ENCODE peak calls at places on chromosomes 16 and 17, in eight cellular contexts. A is GM18507; K is NCI-H1417; D is activated CD4-positive, alpha-beta memory T cell treated with anti-CD3 and anti-CD28 coated beads for 36 hours; W is neural progenitor cell; N is activated CD4-positive, alpha-beta T cell treated with anti-CD3 and anti-CD28 coated beads for 24 hours; O is ecto neural progenitor cell; M is amygdala. P is an unnamed sample.

GRCh38 chr17:66537518-66537917 is 235.1 kb downstream of the PRKCA start:
- DNase-seq in A (no peak), K (no peak), D (no peak), W (no peak), N (no peak), O (no peak), M (no peak), P (no peak)

GRCh38 chr17:50361561-50362480 is 11.2 kb downstream of the MRPL27 start:
- DNase-seq in A (peak; percentile 43), K (peak; percentile 20), D (peak; percentile 75), W (peak; percentile 80), N (peak; percentile 42), O (peak; percentile 75), M (peak; percentile 28), P (peak; percentile 91)

GRCh38 chr16:83994087-83994486 is 26.0 kb downstream of the NECAB2 start:
- DNase-seq in A (no peak), K (no peak), D (no peak), W (no peak), N (no peak), O (no peak), M (no peak), P (no peak)

GRCh38 chr16:83160609-83161008 is 533.8 kb downstream of the CDH13 start:
- DNase-seq in A (no peak), K (no peak), D (no peak), W (no peak), N (no peak), O (no peak), M (no peak), P (no peak)

GRCh38 chr16:89921699-89922476 is 1.3 kb upstream of the TUBB3 start:
- DNase-seq in A (no peak), K (peak; percentile 55), D (peak; percentile 55), W (peak; percentile 62), N (no peak), O (peak; percentile 76), M (no peak), P (peak; percentile 89)

GRCh38 chr16:87802670-87803069 is 36.9 kb upstream of the KLHDC4 start:
- DNase-seq in A (no peak), K (no peak), D (no peak), W (no peak), N (no peak), O (no peak), M (no peak), P (no peak)

GRCh38 chr16:75732871-75733270 is 6.6 kb upstream of the CPHXL start:
- DNase-seq in A (no peak), K (no peak), D (no peak), W (no peak), N (no peak), O (no peak), M (no peak), P (no peak)

GRCh38 chr16:24829153-24829552 is 16.6 kb upstream of the SLC5A11 start:
- DNase-seq in A (no peak), K (no peak), D (peak; percentile 7), W (no peak), N (no peak), O (no peak), M (no peak), P (peak; percentile 49)

GRCh38 chr17:45777388-45777787 is 6.7 kb upstream of the CRHR1 start:
- DNase-seq in A (no peak), K (no peak), D (no peak), W (peak; percentile 37), N (no peak), O (no peak), M (no peak), P (peak; percentile 72)

GRCh38 chr17:44307387-44308186 is 814 bp upstream of the RUNDC3A start:
- DNase-seq in A (no peak), K (peak; percentile 81), D (no peak), W (peak; percentile 91), N (no peak), O (no peak), M (peak; percentile 76), P (peak; percentile 95)

GRCh38 chr16:56300901-56301351 is 109.6 kb downstream of the GNAO1 start:
- DNase-seq in A (no peak), K (no peak), D (no peak), W (peak; percentile 37), N (no peak), O (no peak), M (no peak), P (no peak)

GRCh38 chr16:76483510-76483909 is 206.3 kb downstream of the CNTNAP4 start:
- DNase-seq in A (no peak), K (no peak), D (no peak), W (no peak), N (no peak), O (no peak), M (no peak), P (no peak)

GRCh38 chr16:85326113-85326793 is 214.0 kb upstream of the CIBAR2 start:
- DNase-seq in A (no peak), K (no peak), D (no peak), W (no peak), N (no peak), O (no peak), M (no peak), P (no peak)

GRCh38 chr16:85767569-85767968 is 16.7 kb upstream of the C16orf74 start:
- DNase-seq in A (no peak), K (no peak), D (no peak), W (no peak), N (no peak), O (no peak), M (no peak), P (no peak)

GRCh38 chr17:36008998-36009665 is 7.8 kb upstream of the CCL15 start:
- DNase-seq in A (no peak), K (no peak), D (peak; percentile 31), W (no peak), N (no peak), O (no peak), M (no peak), P (peak; percentile 77)

GRCh38 chr17:57999496-58000017 is 7.5 kb downstream of the SRSF1 start:
- DNase-seq in A (no peak), K (peak; percentile 32), D (no peak), W (peak; percentile 78), N (no peak), O (no peak), M (no peak), P (no peak)

P was measured in endodermal cell.